ENCODE peak calls at places on chromosome 21, in four cellular contexts. One of them, this sample, is unnamed.
A peak's percentile ranks its signal among the peaks of the same experiment; 100 is the strongest.

GRCh38 chr21:39637197-39637970 is 24.6 kb downstream of the B3GALT5 start:
- DNase-seq in H1: no peak
- DNase-seq in K562: no peak
- DNase-seq in GM12878: no peak
- DNase-seq in this sample: no peak

GRCh38 chr21:46145840-46146691 is 9.3 kb downstream of the FTCD start:
- DNase-seq in H1: no peak
- DNase-seq in K562: no peak
- DNase-seq in GM12878: no peak
- DNase-seq in this sample: no peak

GRCh38 chr21:28224191-28224755 is 768.4 kb downstream of the LTN1 start:
- DNase-seq in H1: no peak
- DNase-seq in K562: no peak
- DNase-seq in GM12878: no peak
- DNase-seq in this sample: no peak

GRCh38 chr21:46509760-46510159 is 51.1 kb downstream of the DIP2A start:
- DNase-seq in H1: no peak
- DNase-seq in K562: no peak
- DNase-seq in GM12878: no peak
- DNase-seq in this sample: peak; percentile 87

GRCh38 chr21:17585875-17586450 is 26.7 kb downstream of the BTG3 start:
- DNase-seq in H1: no peak
- DNase-seq in K562: peak; percentile 19
- DNase-seq in GM12878: no peak
- DNase-seq in this sample: peak; percentile 41

GRCh38 chr21:24729568-24729967 is 877.7 kb downstream of the MRPL39 start:
- DNase-seq in H1: no peak
- DNase-seq in K562: no peak
- DNase-seq in GM12878: no peak
- DNase-seq in this sample: no peak

GRCh38 chr21:39141502-39141901 is 41.7 kb downstream of the PSMG1 start:
- DNase-seq in H1: no peak
- DNase-seq in K562: no peak
- DNase-seq in GM12878: no peak
- DNase-seq in this sample: no peak

GRCh38 chr21:25639167-25639921 is at the start of gene JAM2:
- DNase-seq in H1: no peak
- DNase-seq in K562: peak; percentile 19
- DNase-seq in GM12878: no peak
- DNase-seq in this sample: no peak

GRCh38 chr21:44966135-44967081 is 26.6 kb downstream of the SLX9 start:
- DNase-seq in H1: no peak
- DNase-seq in K562: no peak
- DNase-seq in GM12878: no peak
- DNase-seq in this sample: no peak

GRCh38 chr21:45378258-45378966 is 26.6 kb upstream of the COL18A1 start:
- DNase-seq in H1: peak; percentile 57
- DNase-seq in K562: no peak
- DNase-seq in GM12878: no peak
- DNase-seq in this sample: no peak

GRCh38 chr21:43819511-43820405 is 30.4 kb downstream of the RRP1 start:
- DNase-seq in H1: no peak
- DNase-seq in K562: no peak
- DNase-seq in GM12878: no peak
- DNase-seq in this sample: no peak

GRCh38 chr21:25283720-25284119 is 323.6 kb downstream of the MRPL39 start:
- DNase-seq in H1: no peak
- DNase-seq in K562: no peak
- DNase-seq in GM12878: no peak
- DNase-seq in this sample: peak; percentile 0

GRCh38 chr21:32881458-32881857 is 109.9 kb upstream of the PAXBP1 start:
- DNase-seq in H1: no peak
- DNase-seq in K562: no peak
- DNase-seq in GM12878: no peak
- DNase-seq in this sample: no peak

GRCh38 chr21:37828515-37828914 is 87.7 kb downstream of the KCNJ6 start:
- DNase-seq in H1: no peak
- DNase-seq in K562: no peak
- DNase-seq in GM12878: no peak
- DNase-seq in this sample: no peak

GRCh38 chr21:43811262-43812105 is 22.1 kb downstream of the RRP1 start:
- DNase-seq in H1: no peak
- DNase-seq in K562: no peak
- DNase-seq in GM12878: no peak
- DNase-seq in this sample: no peak

GRCh38 chr21:35395728-35396127 is 346.6 kb upstream of the RUNX1 start:
- DNase-seq in H1: no peak
- DNase-seq in K562: no peak
- DNase-seq in GM12878: no peak
- DNase-seq in this sample: no peak

GRCh38 chr21:45938811-45939520 is 42.6 kb upstream of the COL6A1 start:
- DNase-seq in H1: no peak
- DNase-seq in K562: no peak
- DNase-seq in GM12878: no peak
- DNase-seq in this sample: no peak

GRCh38 chr21:35282944-35283343 is 233.8 kb upstream of the RUNX1 start:
- DNase-seq in H1: no peak
- DNase-seq in K562: no peak
- DNase-seq in GM12878: no peak
- DNase-seq in this sample: no peak

GRCh38 chr21:22927469-22927868 is 1929.3 kb downstream of the NCAM2 start:
- DNase-seq in H1: no peak
- DNase-seq in K562: no peak
- DNase-seq in GM12878: no peak
- DNase-seq in this sample: no peak

GRCh38 chr21:43600642-43601397 is 58.5 kb downstream of the HSF2BP start:
- DNase-seq in H1: no peak
- DNase-seq in K562: no peak
- DNase-seq in GM12878: no peak
- DNase-seq in this sample: no peak

GRCh38 chr21:42581676-42582371 is 68.2 kb downstream of the SLC37A1 start:
- DNase-seq in H1: no peak
- DNase-seq in K562: no peak
- DNase-seq in GM12878: no peak
- DNase-seq in this sample: no peak
- TF ChIP-seq TAF1 in H1: no peak
- TF ChIP-seq TAF1 in K562: no peak
- TF ChIP-seq TAF1 in GM12878: no peak
- TF ChIP-seq TAF1 in this sample: no peak

GRCh38 chr21:36692125-36692843 is 6.6 kb upstream of the SIM2 start:
- DNase-seq in H1: no peak
- DNase-seq in K562: no peak
- DNase-seq in GM12878: no peak
- DNase-seq in this sample: no peak
- TF ChIP-seq ATF2 in H1: no peak
- TF ChIP-seq ATF2 in K562: no peak
- TF ChIP-seq ATF2 in GM12878: no peak
- TF ChIP-seq ATF2 in this sample: no peak

GRCh38 chr21:41250519-41250918 is 66.1 kb upstream of the FAM3B start:
- DNase-seq in H1: no peak
- DNase-seq in K562: no peak
- DNase-seq in GM12878: no peak
- DNase-seq in this sample: no peak
- TF ChIP-seq TAF1 in H1: no peak
- TF ChIP-seq TAF1 in K562: no peak
- TF ChIP-seq TAF1 in GM12878: no peak
- TF ChIP-seq TAF1 in this sample: no peak

DNA sequence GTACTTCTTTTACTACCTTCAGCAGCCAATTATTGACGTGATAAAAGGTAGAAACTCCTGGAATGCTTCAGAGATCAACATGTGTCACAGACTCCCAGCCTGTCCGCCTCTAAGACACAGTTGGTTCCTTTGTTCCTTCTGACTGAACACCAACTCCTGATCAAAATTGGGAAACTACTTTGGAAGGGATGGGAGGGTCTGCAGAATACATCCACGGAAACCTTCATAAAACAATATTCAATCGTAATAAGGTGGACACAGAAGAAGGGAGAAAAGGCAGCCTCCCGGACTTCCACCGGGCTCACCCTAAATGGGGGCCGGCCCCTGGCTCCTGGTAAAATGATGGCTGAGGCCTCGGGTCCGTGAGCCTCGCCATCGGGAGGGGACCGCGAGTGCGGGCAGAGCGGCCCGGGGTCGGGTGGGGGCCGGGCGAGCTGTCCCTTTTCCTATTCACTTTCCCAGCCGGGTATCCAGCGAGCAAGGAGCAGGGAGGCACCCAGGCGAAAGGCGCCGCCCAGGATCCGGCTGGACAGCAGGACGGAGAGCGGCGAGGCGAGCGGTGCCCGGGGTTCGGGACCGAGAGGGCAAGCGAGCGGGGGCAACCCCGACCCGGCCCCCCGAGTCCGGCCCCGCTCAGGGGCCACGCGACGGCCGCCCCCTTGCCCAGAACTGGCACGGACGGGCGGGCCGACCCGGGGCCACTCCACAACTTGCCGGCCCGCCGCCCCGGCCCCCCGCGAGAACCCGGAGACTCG is 802 bp downstream of the NRIP1 start:
- DNase-seq in H1: no peak
- DNase-seq in K562: peak; percentile 52
- DNase-seq in GM12878: no peak
- DNase-seq in this sample: no peak
- TF ChIP-seq ATF2 in H1: no peak
- TF ChIP-seq ATF2 in K562: no peak
- TF ChIP-seq ATF2 in GM12878: no peak
- TF ChIP-seq ATF2 in this sample: no peak